ENCODE peak calls at places on chromosomes 2 and 18, in five cellular contexts. Y is AG10803, M is left ventricle myocardium inferior, R is K562, V is heart right ventricle. I is an unnamed sample.

GRCh38 chr2:212021947-212022346 is 516.7 kb downstream of the ERBB4 start:
- DNase-seq in Y (peak), M (no peak), R (no peak), V (no peak), I (no peak)

GRCh38 chr18:56445422-56445821 is 193.0 kb downstream of the TXNL1 start:
- DNase-seq in Y (no peak), M (no peak), R (no peak), V (no peak), I (no peak)

GRCh38 chr2:65435625-65436168 is 3.3 kb upstream of the SPRED2 start:
- DNase-seq in Y (peak), M (peak), R (peak), V (peak), I (peak)

GRCh38 chr2:162582357-162582798 is 238.4 kb downstream of the GCA start:
- DNase-seq in Y (no peak), M (no peak), R (no peak), V (no peak), I (peak)

GRCh38 chr2:97011977-97012569 is 25.7 kb upstream of the FAM178B start:
- DNase-seq in Y (peak), M (no peak), R (no peak), V (peak), I (peak)

GRCh38 chr2:196677404-196677803 is 37.9 kb downstream of the CCDC150 start:
- DNase-seq in Y (peak), M (no peak), R (no peak), V (no peak), I (no peak)

GRCh38 chr2:171858397-171858958 is 35.6 kb downstream of the SLC25A12 start:
- DNase-seq in Y (peak), M (no peak), R (no peak), V (no peak), I (no peak)

GRCh38 chr2:240564571-240565266 is 3.6 kb upstream of the RNPEPL1 start:
- DNase-seq in Y (no peak), M (no peak), R (no peak), V (peak), I (peak)

GRCh38 chr2:10812362-10813084 is at the start of gene PDIA6:
- DNase-seq in Y (peak), M (peak), R (peak), V (peak), I (peak)

GRCh38 chr2:214591359-214591758 is 180.5 kb downstream of the VWC2L start:
- DNase-seq in Y (no peak), M (no peak), R (no peak), V (no peak), I (no peak)

GRCh38 chr2:157784823-157785175 is 91.3 kb downstream of the ACVR1 start:
- DNase-seq in Y (no peak), M (no peak), R (no peak), V (no peak), I (no peak)

GRCh38 chr2:105836840-105837692 is 92.4 kb downstream of the NCK2 start:
- DNase-seq in Y (no peak), M (no peak), R (no peak), V (no peak), I (no peak)

GRCh38 chr2:241843321-241844065 is 15.2 kb downstream of the PDCD1 start:
- DNase-seq in Y (no peak), M (no peak), R (no peak), V (no peak), I (peak)

GRCh38 chr2:237592425-237592980 is 2.0 kb upstream of the RAB17 start:
- DNase-seq in Y (no peak), M (no peak), R (no peak), V (no peak), I (no peak)

GRCh38 chr2:88601302-88601701 is 26.0 kb downstream of the EIF2AK3 start:
- DNase-seq in Y (no peak), M (no peak), R (no peak), V (no peak), I (no peak)

GRCh38 chr18:32093523-32093922 is 1.8 kb downstream of the RNF138 start:
- DNase-seq in Y (no peak), M (no peak), R (peak), V (no peak), I (no peak)

GRCh38 chr2:220076734-220077133 is 449.3 kb downstream of the SLC4A3 start:
- DNase-seq in Y (peak), M (no peak), R (no peak), V (peak), I (no peak)

GRCh38 chr2:207008105-207008990 is 69.0 kb downstream of the CPO start:
- DNase-seq in Y (peak), M (no peak), R (peak), V (no peak), I (no peak)

GRCh38 chr2:101958071-101958470 is 33.7 kb upstream of the IL1R2 start:
- DNase-seq in Y (peak), M (no peak), R (no peak), V (no peak), I (no peak)

GRCh38 chr2:54704688-54705605 is 18.5 kb upstream of the EML6 start:
- DNase-seq in Y (peak), M (no peak), R (peak), V (no peak), I (no peak)

GRCh38 chr2:60837123-60837522 is 44.3 kb upstream of the REL start:
- DNase-seq in Y (no peak), M (no peak), R (no peak), V (no peak), I (no peak)

GRCh38 chr2:28915939-28916338 is 21.5 kb downstream of the WDR43 start:
- DNase-seq in Y (peak), M (no peak), R (no peak), V (no peak), I (no peak)

GRCh38 chr18:68267583-68267982 is 447.3 kb downstream of the TMX3 start:
- DNase-seq in Y (peak), M (no peak), R (no peak), V (no peak), I (no peak)

GRCh38 chr2:240933048-240933965 is 27.2 kb downstream of the CROCC2 start:
- DNase-seq in Y (no peak), M (peak), R (no peak), V (no peak), I (peak)

GRCh38 chr2:108988076-108988795 is 784 bp downstream of the EDAR start:
- DNase-seq in Y (no peak), M (no peak), R (no peak), V (no peak), I (no peak)

GRCh38 chr2:128525653-128526052 is 207.0 kb upstream of the HS6ST1 start:
- DNase-seq in Y (no peak), M (no peak), R (no peak), V (no peak), I (no peak)

GRCh38 chr2:226793615-226794014 is 6.0 kb downstream of the IRS1 start:
- DNase-seq in Y (peak), M (no peak), R (no peak), V (no peak), I (no peak)

GRCh38 chr18:12638634-12639124 is 19.2 kb downstream of the SPIRE1 start:
- DNase-seq in Y (no peak), M (no peak), R (no peak), V (no peak), I (no peak)

GRCh38 chr18:28792404-28793103 is 615.6 kb upstream of the CDH2 start:
- DNase-seq in Y (no peak), M (no peak), R (no peak), V (no peak), I (no peak)

GRCh38 chr2:238939074-238939473 is 91.2 kb downstream of the TWIST2 start:
- DNase-seq in Y (no peak), M (peak), R (no peak), V (no peak), I (no peak)
- H3K4me3 ChIP-seq in Y (no peak), M (no peak), R (no peak), V (no peak), I (no peak)

GRCh38 chr18:4108016-4108415 is 347.1 kb downstream of the DLGAP1 start:
- DNase-seq in Y (no peak), M (no peak), R (no peak), V (no peak), I (no peak)

GRCh38 chr18:4107049-4107459 is 348.1 kb downstream of the DLGAP1 start:
- DNase-seq in Y (no peak), M (no peak), R (no peak), V (no peak), I (no peak)

GRCh38 chr18:4101009-4101408 is 354.1 kb downstream of the DLGAP1 start:
- DNase-seq in Y (no peak), M (no peak), R (no peak), V (no peak), I (no peak)

GRCh38 chr18:4106407-4107033 is 348.6 kb downstream of the DLGAP1 start:
- DNase-seq in Y (peak), M (peak), R (peak), V (peak), I (peak)
- H3K4me3 ChIP-seq in Y (peak), M (no peak), R (no peak), V (no peak), I (no peak)

DNA sequence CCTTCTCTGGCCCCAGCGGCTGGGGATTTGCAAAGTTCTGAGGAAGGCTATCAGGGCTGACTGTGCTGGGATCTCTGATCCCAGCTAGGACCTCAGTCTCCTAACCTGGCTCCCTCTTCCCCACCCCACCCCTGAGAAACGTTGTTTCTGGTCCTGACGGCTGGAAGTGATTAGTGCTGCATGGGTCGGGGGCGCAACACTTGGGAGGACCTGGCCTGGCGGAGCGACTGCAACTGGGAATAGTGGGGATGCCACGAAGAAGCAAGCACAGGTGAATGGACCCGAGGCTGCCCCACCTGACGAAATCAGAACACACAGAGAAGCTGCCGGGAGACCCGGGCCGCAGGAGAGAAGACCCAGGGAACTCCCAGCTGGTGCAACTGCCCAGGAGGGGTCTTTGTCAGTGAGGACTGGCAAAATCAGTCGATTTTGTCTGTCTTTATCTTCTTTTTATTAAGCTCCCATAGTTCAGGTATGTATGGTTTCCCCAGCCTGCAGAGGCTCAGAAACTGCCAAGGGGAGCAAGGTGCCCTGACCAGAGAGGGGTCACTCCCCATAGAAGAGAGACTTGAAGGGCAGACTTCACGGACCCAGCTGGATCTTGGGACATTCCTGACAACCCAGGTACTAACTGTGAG is 656 bp upstream of the LBX2 start:
- DNase-seq in Y (no peak), M (no peak), R (no peak), V (no peak), I (no peak)
- H3K4me3 ChIP-seq in Y (peak), M (peak), R (no peak), V (no peak), I (no peak)

GRCh38 chr18:46028536-46028891 is 43.5 kb downstream of the PSTPIP2 start:
- DNase-seq in Y (no peak), M (no peak), R (no peak), V (no peak), I (no peak)
- H3K4me3 ChIP-seq in Y (peak), M (peak), R (no peak), V (peak), I (peak)

I was measured in adrenal gland.